ENCODE peak calls at places on chromosomes 13 and 19, in ten cellular contexts. One of them, this sample, is unnamed.
A peak's percentile ranks its signal among the peaks of the same experiment; 100 is the strongest.

GRCh38 chr19:5479958-5480357 is 24.7 kb downstream of the ZNRF4 start:
- DNase-seq in keratinocyte: no peak
- DNase-seq in SK-N-SH: peak; percentile 74
- DNase-seq in CD4-positive, alpha-beta memory T cell: no peak
- DNase-seq in fibroblast of lung: no peak
- DNase-seq in RWPE1: no peak
- DNase-seq in small intestine: no peak
- DNase-seq in brain microvascular endothelial cell: no peak
- DNase-seq in tibial nerve: no peak
- DNase-seq in A549: no peak
- DNase-seq in this sample: no peak

GRCh38 chr13:113928701-113929627 is 44.9 kb downstream of the C13orf46 start:
- DNase-seq in keratinocyte: no peak
- DNase-seq in SK-N-SH: peak; percentile 74
- DNase-seq in CD4-positive, alpha-beta memory T cell: no peak
- DNase-seq in fibroblast of lung: peak; percentile 90
- DNase-seq in RWPE1: no peak
- DNase-seq in small intestine: no peak
- DNase-seq in brain microvascular endothelial cell: no peak
- DNase-seq in tibial nerve: peak; percentile 86
- DNase-seq in A549: no peak
- DNase-seq in this sample: no peak

GRCh38 chr13:23579072-23579885 is 9.1 kb downstream of the TNFRSF19 start:
- DNase-seq in keratinocyte: no peak
- DNase-seq in SK-N-SH: peak; percentile 98
- DNase-seq in CD4-positive, alpha-beta memory T cell: peak; percentile 86
- DNase-seq in fibroblast of lung: peak; percentile 86
- DNase-seq in RWPE1: peak; percentile 86
- DNase-seq in small intestine: peak; percentile 80
- DNase-seq in brain microvascular endothelial cell: peak; percentile 83
- DNase-seq in tibial nerve: peak; percentile 90
- DNase-seq in A549: peak; percentile 65
- DNase-seq in this sample: peak; percentile 88

GRCh38 chr19:3179739-3180293 is 1.2 kb downstream of the S1PR4 start:
- DNase-seq in keratinocyte: no peak
- DNase-seq in SK-N-SH: no peak
- DNase-seq in CD4-positive, alpha-beta memory T cell: peak; percentile 53
- DNase-seq in fibroblast of lung: no peak
- DNase-seq in RWPE1: no peak
- DNase-seq in small intestine: no peak
- DNase-seq in brain microvascular endothelial cell: no peak
- DNase-seq in tibial nerve: no peak
- DNase-seq in A549: no peak
- DNase-seq in this sample: no peak

GRCh38 chr13:109419896-109420295 is 366.5 kb downstream of the IRS2 start:
- DNase-seq in keratinocyte: no peak
- DNase-seq in SK-N-SH: no peak
- DNase-seq in CD4-positive, alpha-beta memory T cell: no peak
- DNase-seq in fibroblast of lung: no peak
- DNase-seq in RWPE1: peak; percentile 8
- DNase-seq in small intestine: no peak
- DNase-seq in brain microvascular endothelial cell: no peak
- DNase-seq in tibial nerve: no peak
- DNase-seq in A549: no peak
- DNase-seq in this sample: no peak

GRCh38 chr13:44710576-44710975 is 134.4 kb upstream of the TSC22D1 start:
- DNase-seq in keratinocyte: no peak
- DNase-seq in SK-N-SH: no peak
- DNase-seq in CD4-positive, alpha-beta memory T cell: no peak
- DNase-seq in fibroblast of lung: peak; percentile 66
- DNase-seq in RWPE1: peak; percentile 83
- DNase-seq in small intestine: no peak
- DNase-seq in brain microvascular endothelial cell: peak; percentile 94
- DNase-seq in tibial nerve: no peak
- DNase-seq in A549: peak; percentile 49
- DNase-seq in this sample: no peak

GRCh38 chr19:10543420-10544241 is at the start of gene ATG4D:
- DNase-seq in keratinocyte: no peak
- DNase-seq in SK-N-SH: peak; percentile 100
- DNase-seq in CD4-positive, alpha-beta memory T cell: peak; percentile 89
- DNase-seq in fibroblast of lung: peak; percentile 61
- DNase-seq in RWPE1: peak; percentile 97
- DNase-seq in small intestine: peak; percentile 97
- DNase-seq in brain microvascular endothelial cell: peak; percentile 35
- DNase-seq in tibial nerve: peak; percentile 56
- DNase-seq in A549: peak; percentile 60
- DNase-seq in this sample: peak; percentile 83

GRCh38 chr19:35379992-35380391 is 9.1 kb downstream of the GPR42 start:
- DNase-seq in keratinocyte: no peak
- DNase-seq in SK-N-SH: no peak
- DNase-seq in CD4-positive, alpha-beta memory T cell: no peak
- DNase-seq in fibroblast of lung: no peak
- DNase-seq in RWPE1: no peak
- DNase-seq in small intestine: no peak
- DNase-seq in brain microvascular endothelial cell: no peak
- DNase-seq in tibial nerve: no peak
- DNase-seq in A549: no peak
- DNase-seq in this sample: no peak

GRCh38 chr13:19283836-19284235 is 102.2 kb upstream of the TUBA3C start:
- DNase-seq in keratinocyte: no peak
- DNase-seq in SK-N-SH: no peak
- DNase-seq in CD4-positive, alpha-beta memory T cell: no peak
- DNase-seq in fibroblast of lung: no peak
- DNase-seq in RWPE1: no peak
- DNase-seq in small intestine: no peak
- DNase-seq in brain microvascular endothelial cell: no peak
- DNase-seq in tibial nerve: no peak
- DNase-seq in A549: no peak
- DNase-seq in this sample: no peak

GRCh38 chr19:39531834-39532232 is 819 bp downstream of the EID2B start:
- DNase-seq in keratinocyte: no peak
- DNase-seq in SK-N-SH: no peak
- DNase-seq in CD4-positive, alpha-beta memory T cell: no peak
- DNase-seq in fibroblast of lung: no peak
- DNase-seq in RWPE1: no peak
- DNase-seq in small intestine: no peak
- DNase-seq in brain microvascular endothelial cell: no peak
- DNase-seq in tibial nerve: no peak
- DNase-seq in A549: no peak
- DNase-seq in this sample: no peak

GRCh38 chr19:20162821-20163220 is 4.2 kb upstream of the ZNF486 start:
- DNase-seq in keratinocyte: no peak
- DNase-seq in SK-N-SH: no peak
- DNase-seq in CD4-positive, alpha-beta memory T cell: no peak
- DNase-seq in fibroblast of lung: no peak
- DNase-seq in RWPE1: no peak
- DNase-seq in small intestine: no peak
- DNase-seq in brain microvascular endothelial cell: no peak
- DNase-seq in tibial nerve: no peak
- DNase-seq in A549: no peak
- DNase-seq in this sample: no peak

GRCh38 chr13:113273856-113274590 is 23.0 kb upstream of the LAMP1 start:
- DNase-seq in keratinocyte: no peak
- DNase-seq in SK-N-SH: no peak
- DNase-seq in CD4-positive, alpha-beta memory T cell: no peak
- DNase-seq in fibroblast of lung: peak; percentile 48
- DNase-seq in RWPE1: no peak
- DNase-seq in small intestine: no peak
- DNase-seq in brain microvascular endothelial cell: peak; percentile 77
- DNase-seq in tibial nerve: no peak
- DNase-seq in A549: no peak
- DNase-seq in this sample: no peak

GRCh38 chr13:67125681-67126080 is 104.5 kb downstream of the PCDH9 start:
- DNase-seq in keratinocyte: no peak
- DNase-seq in SK-N-SH: no peak
- DNase-seq in CD4-positive, alpha-beta memory T cell: no peak
- DNase-seq in fibroblast of lung: no peak
- DNase-seq in RWPE1: no peak
- DNase-seq in small intestine: no peak
- DNase-seq in brain microvascular endothelial cell: no peak
- DNase-seq in tibial nerve: no peak
- DNase-seq in A549: no peak
- DNase-seq in this sample: no peak

GRCh38 chr19:46976845-46977320 is 42.8 kb upstream of the NPAS1 start:
- DNase-seq in keratinocyte: no peak
- DNase-seq in SK-N-SH: peak; percentile 57
- DNase-seq in CD4-positive, alpha-beta memory T cell: no peak
- DNase-seq in fibroblast of lung: peak; percentile 49
- DNase-seq in RWPE1: no peak
- DNase-seq in small intestine: no peak
- DNase-seq in brain microvascular endothelial cell: peak; percentile 81
- DNase-seq in tibial nerve: no peak
- DNase-seq in A549: no peak
- DNase-seq in this sample: no peak

GRCh38 chr19:34461375-34462100 is 20.0 kb upstream of the WTIP start:
- DNase-seq in keratinocyte: no peak
- DNase-seq in SK-N-SH: no peak
- DNase-seq in CD4-positive, alpha-beta memory T cell: no peak
- DNase-seq in fibroblast of lung: peak; percentile 30
- DNase-seq in RWPE1: no peak
- DNase-seq in small intestine: no peak
- DNase-seq in brain microvascular endothelial cell: peak; percentile 17
- DNase-seq in tibial nerve: no peak
- DNase-seq in A549: no peak
- DNase-seq in this sample: no peak

DNA sequence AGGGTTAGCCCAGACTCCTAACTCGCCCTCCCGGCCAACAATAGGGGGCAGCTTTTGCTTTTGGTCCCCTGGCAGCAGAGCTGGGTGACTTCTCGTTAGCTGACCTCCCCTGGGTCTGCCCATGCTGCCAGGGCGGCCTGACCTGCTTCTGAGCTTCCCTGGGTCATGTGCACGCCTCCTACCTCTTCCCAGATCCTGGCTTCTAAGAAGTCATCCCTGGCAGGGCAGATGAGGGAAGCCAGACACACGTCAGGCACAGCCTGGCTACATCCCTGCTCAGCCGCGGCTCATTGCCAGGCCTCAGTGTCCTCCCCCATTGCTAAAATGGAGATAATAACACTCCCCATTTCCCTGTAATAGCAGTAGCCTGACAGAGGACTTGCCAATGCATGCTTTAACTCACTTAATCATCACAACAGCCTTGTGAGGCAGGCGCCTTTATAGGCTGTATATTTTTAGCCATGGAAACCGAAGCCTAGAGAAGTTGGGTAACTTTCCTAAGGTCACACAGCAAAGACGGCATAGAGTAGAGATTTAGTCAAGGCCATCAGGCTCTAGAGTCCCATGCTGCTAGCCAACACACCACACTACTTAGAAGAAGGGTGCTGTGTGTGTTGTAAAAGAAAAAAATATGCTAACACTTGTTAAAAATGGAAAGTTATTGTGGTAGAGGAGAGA is 2.1 kb downstream of the KCNK6 start:
- DNase-seq in keratinocyte: no peak
- DNase-seq in SK-N-SH: no peak
- DNase-seq in CD4-positive, alpha-beta memory T cell: no peak
- DNase-seq in fibroblast of lung: peak; percentile 25
- DNase-seq in RWPE1: peak; percentile 72
- DNase-seq in small intestine: no peak
- DNase-seq in brain microvascular endothelial cell: no peak
- DNase-seq in tibial nerve: no peak
- DNase-seq in A549: no peak
- DNase-seq in this sample: no peak
- H3K27ac ChIP-seq in keratinocyte: peak overlapping the region; percentile 79
- H3K27ac ChIP-seq in SK-N-SH: peak overlapping the region; percentile 5
- H3K27ac ChIP-seq in CD4-positive, alpha-beta memory T cell: no peak overlapping the region
- H3K27ac ChIP-seq in fibroblast of lung: peak overlapping the region; percentile 40
- H3K27ac ChIP-seq in RWPE1: peak overlapping the region; percentile 91
- H3K27ac ChIP-seq in small intestine: no peak overlapping the region
- H3K27ac ChIP-seq in brain microvascular endothelial cell: no peak overlapping the region
- H3K27ac ChIP-seq in tibial nerve: peak overlapping the region; percentile 26
- H3K27ac ChIP-seq in A549: no peak overlapping the region
- H3K27ac ChIP-seq in this sample: no peak overlapping the region

DNA sequence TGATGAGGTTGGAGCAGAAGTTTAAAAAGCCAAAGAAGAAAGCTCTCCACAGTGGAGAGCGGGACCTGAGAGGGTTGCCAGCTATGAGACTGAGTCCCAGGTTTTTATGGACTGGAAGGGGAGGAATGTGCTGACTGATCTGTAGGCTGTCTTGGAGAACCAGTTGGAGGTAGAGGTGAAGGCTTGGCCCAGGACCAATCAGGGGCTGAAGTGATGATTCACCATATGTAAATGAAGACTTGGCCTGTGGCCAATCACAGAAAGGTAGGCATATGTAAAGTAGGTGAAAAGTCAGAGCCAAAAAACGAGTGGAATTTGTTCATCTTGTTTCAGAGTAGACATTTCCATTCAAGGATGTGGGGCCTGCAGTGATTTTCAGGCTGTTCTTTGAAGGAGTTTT is 17.5 kb upstream of the KBTBD6 start:
- DNase-seq in keratinocyte: no peak
- DNase-seq in SK-N-SH: no peak
- DNase-seq in CD4-positive, alpha-beta memory T cell: no peak
- DNase-seq in fibroblast of lung: no peak
- DNase-seq in RWPE1: no peak
- DNase-seq in small intestine: no peak
- DNase-seq in brain microvascular endothelial cell: no peak
- DNase-seq in tibial nerve: no peak
- DNase-seq in A549: no peak
- DNase-seq in this sample: no peak
- H3K27ac ChIP-seq in keratinocyte: no peak overlapping the region
- H3K27ac ChIP-seq in SK-N-SH: no peak overlapping the region
- H3K27ac ChIP-seq in CD4-positive, alpha-beta memory T cell: no peak overlapping the region
- H3K27ac ChIP-seq in fibroblast of lung: no peak overlapping the region
- H3K27ac ChIP-seq in RWPE1: no peak overlapping the region
- H3K27ac ChIP-seq in small intestine: no peak overlapping the region
- H3K27ac ChIP-seq in brain microvascular endothelial cell: no peak overlapping the region
- H3K27ac ChIP-seq in tibial nerve: no peak overlapping the region
- H3K27ac ChIP-seq in A549: no peak overlapping the region
- H3K27ac ChIP-seq in this sample: no peak overlapping the region

GRCh38 chr13:79582896-79583295 is 101.9 kb downstream of the NDFIP2 start:
- DNase-seq in keratinocyte: no peak
- DNase-seq in SK-N-SH: no peak
- DNase-seq in CD4-positive, alpha-beta memory T cell: no peak
- DNase-seq in fibroblast of lung: no peak
- DNase-seq in RWPE1: no peak
- DNase-seq in small intestine: no peak
- DNase-seq in brain microvascular endothelial cell: no peak
- DNase-seq in tibial nerve: no peak
- DNase-seq in A549: no peak
- DNase-seq in this sample: no peak
- H3K27ac ChIP-seq in keratinocyte: no peak overlapping the region
- H3K27ac ChIP-seq in SK-N-SH: no peak overlapping the region
- H3K27ac ChIP-seq in CD4-positive, alpha-beta memory T cell: no peak overlapping the region
- H3K27ac ChIP-seq in fibroblast of lung: no peak overlapping the region
- H3K27ac ChIP-seq in RWPE1: no peak overlapping the region
- H3K27ac ChIP-seq in small intestine: no peak overlapping the region
- H3K27ac ChIP-seq in brain microvascular endothelial cell: no peak overlapping the region
- H3K27ac ChIP-seq in tibial nerve: no peak overlapping the region
- H3K27ac ChIP-seq in A549: no peak overlapping the region
- H3K27ac ChIP-seq in this sample: no peak overlapping the region

DNA sequence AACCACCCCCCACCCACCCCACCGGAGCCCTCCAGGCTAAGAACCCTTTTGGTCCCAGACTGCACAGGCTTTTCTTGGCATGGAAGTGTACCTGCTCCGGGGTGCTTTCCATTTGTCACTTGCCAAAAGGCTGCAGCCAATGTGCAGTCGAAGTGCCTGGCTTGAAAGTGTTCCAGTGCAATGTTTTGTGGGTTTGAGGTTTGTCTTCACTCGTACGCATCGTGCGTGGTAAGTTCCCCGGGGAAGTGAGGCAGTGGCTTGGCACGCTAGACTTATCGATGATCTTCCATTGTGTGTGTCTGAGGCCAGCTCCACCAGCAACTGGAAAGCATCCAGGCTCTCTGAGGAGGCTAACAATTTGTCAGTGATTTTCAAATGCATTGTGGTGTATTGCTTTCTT is 194.3 kb downstream of the TDRD3 start:
- DNase-seq in keratinocyte: peak; percentile 7
- DNase-seq in SK-N-SH: no peak
- DNase-seq in CD4-positive, alpha-beta memory T cell: no peak
- DNase-seq in fibroblast of lung: no peak
- DNase-seq in RWPE1: peak; percentile 10
- DNase-seq in small intestine: no peak
- DNase-seq in brain microvascular endothelial cell: peak; percentile 13
- DNase-seq in tibial nerve: no peak
- DNase-seq in A549: no peak
- DNase-seq in this sample: no peak
- H3K27ac ChIP-seq in keratinocyte: no peak overlapping the region
- H3K27ac ChIP-seq in SK-N-SH: no peak overlapping the region
- H3K27ac ChIP-seq in CD4-positive, alpha-beta memory T cell: no peak overlapping the region
- H3K27ac ChIP-seq in fibroblast of lung: no peak overlapping the region
- H3K27ac ChIP-seq in RWPE1: peak overlapping the region; percentile 63
- H3K27ac ChIP-seq in small intestine: no peak overlapping the region
- H3K27ac ChIP-seq in brain microvascular endothelial cell: no peak overlapping the region
- H3K27ac ChIP-seq in tibial nerve: no peak overlapping the region
- H3K27ac ChIP-seq in A549: no peak overlapping the region
- H3K27ac ChIP-seq in this sample: no peak overlapping the region

This sample was measured in CD4-positive, alpha-beta T cell.